ENCODE peak calls at places on chromosomes 11 and 22, in five cellular contexts. R is NCI-H1930, H is NCI-H1092 treated with DMSO at 0.1 percent for 48 hours, G is midbrain, X is hepatocyte. O is an unnamed sample.

GRCh38 chr22:38303974-38304373 is 13.3 kb downstream of the CSNK1E start:
- DNase-seq in H (no peak), X (no peak), R (no peak), G (no peak), O (no peak)

GRCh38 chr22:38355275-38355674 is 38.0 kb upstream of the CSNK1E start:
- DNase-seq in H (no peak), G (no peak), X (no peak), R (no peak), O (no peak)

GRCh38 chr11:61509058-61510029 is 795 bp downstream of the LRRC10B start:
- DNase-seq in H (peak; percentile 85), R (peak; percentile 89), G (peak; percentile 41), X (peak; percentile 93), O (peak; percentile 62)

GRCh38 chr22:37276771-37277170 is 5.5 kb upstream of the CYTH4 start:
- DNase-seq in X (no peak), R (no peak), G (no peak), H (no peak), O (no peak)

GRCh38 chr22:19994851-19995610 is 21.6 kb downstream of the ARVCF start:
- DNase-seq in X (no peak), R (no peak), G (no peak), H (no peak), O (no peak)

GRCh38 chr11:69841170-69841858 is 22.1 kb upstream of the FGF3 start:
- DNase-seq in H (no peak), X (no peak), G (no peak), R (no peak), O (no peak)

GRCh38 chr11:102010776-102011500 is 36.3 kb upstream of the CFAP300 start:
- DNase-seq in R (no peak), G (no peak), X (peak; percentile 89), H (no peak), O (no peak)

GRCh38 chr22:19085233-19086043 is 36.8 kb downstream of the DGCR2 start:
- DNase-seq in R (no peak), G (peak; percentile 30), H (peak; percentile 23), X (peak; percentile 41), O (no peak)

GRCh38 chr11:34846467-34846866 is 69.7 kb downstream of the APIP start:
- DNase-seq in X (no peak), R (no peak), H (no peak), G (no peak), O (no peak)

GRCh38 chr11:130689222-130689908 is 226.9 kb downstream of the SNX19 start:
- DNase-seq in G (no peak), R (no peak), X (no peak), H (no peak), O (no peak)

GRCh38 chr11:64898076-64898445 is 18.9 kb downstream of the ATG2A start:
- DNase-seq in X (no peak), R (no peak), G (no peak), H (no peak), O (no peak)

GRCh38 chr11:86676533-86677154 is 4.2 kb upstream of the ME3 start:
- DNase-seq in G (no peak), X (peak; percentile 32), H (no peak), R (peak; percentile 33), O (no peak)

GRCh38 chr11:8223513-8223899 is 40.2 kb downstream of the LMO1 start:
- DNase-seq in H (no peak), G (no peak), X (no peak), R (no peak), O (peak; percentile 5)

GRCh38 chr11:112296044-112296443 is 35.4 kb upstream of the PLET1 start:
- DNase-seq in R (no peak), H (no peak), G (no peak), X (no peak), O (no peak)

GRCh38 chr11:18492888-18493287 is 33.9 kb downstream of the TSG101 start:
- DNase-seq in R (no peak), G (no peak), H (no peak), X (peak; percentile 13), O (no peak)

GRCh38 chr22:48705917-48706605 is 1121.6 kb downstream of the BRD1 start:
- DNase-seq in H (no peak), R (no peak), G (no peak), X (no peak), O (no peak)

GRCh38 chr11:100980156-100980555 is 149.5 kb downstream of the PGR start:
- DNase-seq in H (peak; percentile 5), G (no peak), X (peak; percentile 11), R (peak; percentile 1), O (no peak)

GRCh38 chr11:45473491-45473890 is 187.3 kb upstream of the SYT13 start:
- DNase-seq in X (no peak), G (no peak), R (no peak), H (peak; percentile 66), O (no peak)

GRCh38 chr11:106012744-106013143 is 9.3 kb downstream of the MSANTD4 start:
- DNase-seq in G (no peak), X (peak; percentile 14), R (no peak), H (no peak), O (no peak)

GRCh38 chr11:18548001-18548400 is 21.3 kb upstream of the TSG101 start:
- DNase-seq in H (no peak), X (no peak), G (no peak), R (no peak), O (no peak)

GRCh38 chr11:6548121-6548520 is 51.0 kb downstream of the DNHD1 start:
- DNase-seq in G (no peak), H (no peak), X (no peak), R (no peak), O (no peak)

GRCh38 chr11:2580444-2581050 is 119.2 kb downstream of the KCNQ1OT1 start:
- DNase-seq in R (no peak), G (no peak), X (no peak), H (no peak), O (peak; percentile 5)

GRCh38 chr11:47393163-47394049 is 15.0 kb upstream of the SLC39A13 start:
- DNase-seq in R (no peak), X (peak; percentile 40), G (no peak), H (no peak), O (no peak)

GRCh38 chr22:29621761-29622526 is 18.5 kb downstream of the NF2 start:
- DNase-seq in R (no peak), G (no peak), X (peak; percentile 54), H (no peak), O (no peak)

GRCh38 chr22:41405588-41405987 is 23.8 kb downstream of the TEF start:
- DNase-seq in R (no peak), H (no peak), G (no peak), X (no peak), O (no peak)

GRCh38 chr11:87421422-87421821 is 383.7 kb downstream of the TMEM135 start:
- DNase-seq in X (peak; percentile 86), G (peak; percentile 76), R (peak; percentile 59), H (peak; percentile 76), O (no peak)

GRCh38 chr11:117614695-117615094 is 182.3 kb downstream of the DSCAML1 start:
- DNase-seq in X (no peak), G (no peak), R (no peak), H (no peak), O (no peak)

GRCh38 chr11:2269601-2270321 is 627 bp downstream of the ASCL2 start:
- DNase-seq in H (peak; percentile 70), X (peak; percentile 84), R (peak; percentile 86), G (no peak), O (peak; percentile 57)

GRCh38 chr22:29266564-29267461 is 968 bp downstream of the RHBDD3 start:
- DNase-seq in H (no peak), R (no peak), X (no peak), G (no peak), O (no peak)

GRCh38 chr11:118241191-118242098 is 10.7 kb downstream of the MPZL3 start:
- DNase-seq in X (peak; percentile 80), H (no peak), G (no peak), R (no peak), O (no peak)

GRCh38 chr11:67238894-67239794 is 27.1 kb upstream of the GRK2 start:
- DNase-seq in G (peak; percentile 67), H (no peak), X (peak; percentile 23), R (no peak), O (no peak)

GRCh38 chr11:11577246-11577855 is 44.5 kb downstream of the GALNT18 start:
- DNase-seq in G (no peak), H (no peak), R (no peak), X (no peak), O (no peak)

GRCh38 chr11:129249923-129250322 is 57.8 kb upstream of the ARHGAP32 start:
- DNase-seq in H (no peak), R (no peak), G (no peak), X (no peak), O (no peak)